ENCODE peak calls at places on chromosomes 12 and 14, in seven cellular contexts. X is PC-9, J is colonic mucosa, H is AG04449, Z is A549, P is coronary artery, R is left ventricle myocardium inferior. S is an unnamed sample.

GRCh38 chr14:92982941-92983340 is 60.0 kb downstream of the CHGA start:
- DNase-seq in X (no peak), J (no peak), H (no peak), Z (no peak), P (no peak), R (no peak), S (no peak)

GRCh38 chr12:130817804-130818203 is 21.2 kb downstream of the STX2 start:
- DNase-seq in X (no peak), J (no peak), H (no peak), Z (no peak), P (no peak), R (no peak), S (no peak)

GRCh38 chr14:71021347-71022014 is 114.2 kb downstream of the PCNX1 start:
- DNase-seq in X (peak), J (no peak), H (peak), Z (no peak), P (no peak), R (no peak), S (peak)

GRCh38 chr12:31117203-31118011 is 43.7 kb downstream of the DDX11 start:
- DNase-seq in X (no peak), J (peak), H (no peak), Z (peak), P (no peak), R (no peak), S (peak)

GRCh38 chr14:96423446-96424103 is 31.6 kb downstream of the AK7 start:
- DNase-seq in X (no peak), J (no peak), H (no peak), Z (no peak), P (no peak), R (no peak), S (no peak)

GRCh38 chr12:51890511-51891171 is 2.7 kb downstream of the ANKRD33 start:
- DNase-seq in X (no peak), J (no peak), H (no peak), Z (no peak), P (peak), R (no peak), S (no peak)

GRCh38 chr12:110345176-110345651 is 58.3 kb downstream of the ANAPC7 start:
- DNase-seq in X (peak), J (peak), H (no peak), Z (no peak), P (no peak), R (no peak), S (no peak)

GRCh38 chr14:70254476-70254961 is 65.8 kb upstream of the SLC8A3 start:
- DNase-seq in X (no peak), J (peak), H (no peak), Z (no peak), P (no peak), R (no peak), S (peak)

GRCh38 chr14:90741682-90741946 is 74.6 kb downstream of the TTC7B start:
- DNase-seq in X (no peak), J (no peak), H (no peak), Z (no peak), P (no peak), R (no peak), S (no peak)

GRCh38 chr12:123363385-123363742 is 1.3 kb downstream of the SBNO1 start:
- DNase-seq in X (no peak), J (no peak), H (no peak), Z (peak), P (no peak), R (no peak), S (peak)

GRCh38 chr12:15979096-15980091 is 68.3 kb downstream of the DERA start:
- DNase-seq in X (peak), J (peak), H (peak), Z (peak), P (no peak), R (no peak), S (peak)

GRCh38 chr12:51270067-51270846 is at the start of gene SMAGP:
- DNase-seq in X (peak), J (peak), H (no peak), Z (peak), P (no peak), R (peak), S (peak)

GRCh38 chr14:101620039-101620788 is 58.9 kb downstream of the DIO3 start:
- DNase-seq in X (no peak), J (no peak), H (no peak), Z (no peak), P (peak), R (no peak), S (no peak)

GRCh38 chr14:65003394-65003793 is 16.7 kb downstream of the FNTB start:
- DNase-seq in X (no peak), J (no peak), H (no peak), Z (no peak), P (no peak), R (no peak), S (no peak)

GRCh38 chr14:99986416-99986815 is 78.8 kb upstream of the EVL start:
- DNase-seq in X (no peak), J (no peak), H (peak), Z (no peak), P (no peak), R (no peak), S (no peak)

GRCh38 chr12:58548801-58549200 is 371.5 kb downstream of the LRIG3 start:
- DNase-seq in X (no peak), J (no peak), H (no peak), Z (no peak), P (no peak), R (no peak), S (no peak)

GRCh38 chr14:28709571-28710305 is 56.8 kb upstream of the FOXG1 start:
- DNase-seq in X (no peak), J (no peak), H (no peak), Z (no peak), P (no peak), R (no peak), S (no peak)

GRCh38 chr12:47950856-47951468 is 12.4 kb upstream of the TMEM106C start:
- DNase-seq in X (no peak), J (no peak), H (no peak), Z (no peak), P (peak), R (no peak), S (no peak)

GRCh38 chr14:104551851-104552737 is 27.5 kb upstream of the C14orf180 start:
- DNase-seq in X (no peak), J (no peak), H (no peak), Z (no peak), P (no peak), R (peak), S (no peak)

GRCh38 chr12:16189849-16190248 is 87.6 kb downstream of the SLC15A5 start:
- DNase-seq in X (no peak), J (no peak), H (no peak), Z (no peak), P (no peak), R (no peak), S (peak)

GRCh38 chr14:95507174-95507573 is 9.3 kb downstream of the SYNE3 start:
- DNase-seq in X (peak), J (peak), H (no peak), Z (no peak), P (peak), R (peak), S (peak)

GRCh38 chr14:105086833-105087307 is 21.6 kb upstream of the GPR132 start:
- DNase-seq in X (peak), J (peak), H (no peak), Z (peak), P (peak), R (peak), S (peak)

GRCh38 chr12:39441963-39442894 is 691 bp downstream of the KIF21A start:
- DNase-seq in X (peak), J (peak), H (no peak), Z (peak), P (peak), R (peak), S (no peak)

GRCh38 chr12:45409966-45410365 is 194.1 kb downstream of the ANO6 start:
- DNase-seq in X (no peak), J (no peak), H (peak), Z (no peak), P (no peak), R (no peak), S (no peak)

GRCh38 chr12:8038659-8039114 is 6.2 kb downstream of the FOXJ2 start:
- DNase-seq in X (no peak), J (peak), H (no peak), Z (no peak), P (peak), R (peak), S (peak)

GRCh38 chr12:121637231-121637914 is 11.0 kb downstream of the ORAI1 start:
- DNase-seq in X (no peak), J (peak), H (no peak), Z (no peak), P (no peak), R (no peak), S (no peak)

GRCh38 chr12:88300931-88301330 is 158.8 kb downstream of the TMTC3 start:
- DNase-seq in X (no peak), J (no peak), H (no peak), Z (no peak), P (no peak), R (no peak), S (no peak)

GRCh38 chr12:122790393-122791075 is 16.2 kb downstream of the CCDC62 start:
- DNase-seq in X (peak), J (no peak), H (no peak), Z (no peak), P (no peak), R (no peak), S (no peak)

GRCh38 chr12:27277846-27278260 is 33.8 kb downstream of the STK38L start:
- DNase-seq in X (no peak), J (peak), H (peak), Z (no peak), P (no peak), R (no peak), S (peak)

DNA sequence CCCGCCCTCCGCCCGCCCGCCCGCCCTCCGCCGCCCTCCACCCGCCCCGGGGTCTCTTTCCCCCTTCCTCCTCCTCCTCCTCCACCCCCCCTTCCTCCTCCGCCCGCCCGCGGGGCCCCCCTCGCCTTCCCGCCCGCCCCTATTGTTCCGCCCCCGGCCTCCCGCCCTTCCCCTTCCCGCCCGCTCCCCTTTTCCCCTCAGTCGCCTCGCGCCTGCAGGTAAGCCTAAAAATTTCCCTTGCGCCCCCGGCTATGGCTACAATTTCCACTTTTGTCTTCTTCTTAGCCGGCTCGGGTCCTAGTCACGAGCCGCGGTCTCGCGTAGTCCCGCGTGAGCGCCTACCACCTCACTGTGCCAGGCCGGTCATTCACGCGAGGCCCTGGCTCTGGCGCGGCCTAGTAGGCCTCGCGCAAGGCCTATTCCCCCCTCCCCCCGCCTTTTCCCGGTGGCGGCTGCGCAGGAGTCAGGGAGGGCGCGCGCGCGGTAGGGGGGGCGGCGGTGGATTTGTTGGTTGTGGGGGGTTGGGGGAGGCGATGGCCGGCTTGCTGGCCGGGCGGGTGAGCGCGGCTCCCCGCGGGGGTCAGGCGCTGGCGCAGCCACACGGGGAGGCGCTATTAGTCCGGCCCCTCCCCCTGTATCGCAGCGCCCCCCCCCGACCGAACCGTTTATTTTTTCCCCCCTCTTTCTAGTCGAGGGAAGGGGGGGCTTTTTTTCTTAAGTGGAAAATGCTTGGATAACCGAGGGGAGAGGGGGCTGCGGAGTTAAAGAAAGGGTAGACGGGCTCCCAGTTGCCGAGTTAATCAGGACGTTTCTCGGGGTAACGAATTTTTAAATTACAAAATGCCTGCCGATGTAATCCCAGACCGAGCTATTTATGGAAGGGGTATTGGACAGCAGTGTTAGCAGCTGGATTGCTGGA is 516 bp downstream of the PCBP2 start:
- DNase-seq in X (peak), J (peak), H (no peak), Z (peak), P (peak), R (peak), S (peak)
- TF ChIP-seq CTCF in X (peak), J (peak), H (no peak), Z (peak), P (no peak), R (peak), S (no peak)

DNA sequence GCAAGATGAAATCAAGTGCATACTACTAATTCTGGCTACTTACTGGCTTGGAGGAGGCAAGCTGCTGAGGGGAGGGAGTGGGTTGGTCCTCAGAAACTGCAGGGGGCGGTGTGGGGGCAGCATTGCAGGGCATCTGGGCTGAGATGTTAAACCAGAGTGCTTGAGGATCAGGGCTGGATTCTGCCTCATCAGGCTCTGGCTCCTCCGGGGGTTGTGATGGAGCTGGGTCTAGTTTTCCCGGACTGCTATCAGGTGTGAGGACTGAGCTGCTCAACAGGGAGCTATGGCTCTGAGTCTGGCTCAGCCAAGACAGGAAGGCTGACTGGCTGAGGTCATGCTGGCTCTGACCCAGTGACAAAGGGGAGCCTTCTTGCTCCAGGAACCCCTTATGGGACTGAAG is 28.6 kb downstream of the BAZ2A start:
- DNase-seq in X (no peak), J (peak), H (no peak), Z (peak), P (no peak), R (no peak), S (peak)
- TF ChIP-seq CTCF in X (peak), J (no peak), H (peak), Z (peak), P (no peak), R (no peak), S (peak)

GRCh38 chr12:38053655-38054464 is 262.7 kb upstream of the ALG10B start:
- DNase-seq in X (peak), J (peak), H (no peak), Z (peak), P (no peak), R (no peak), S (no peak)
- TF ChIP-seq CTCF in X (peak), J (peak), H (no peak), Z (peak), P (no peak), R (no peak), S (no peak)

DNA sequence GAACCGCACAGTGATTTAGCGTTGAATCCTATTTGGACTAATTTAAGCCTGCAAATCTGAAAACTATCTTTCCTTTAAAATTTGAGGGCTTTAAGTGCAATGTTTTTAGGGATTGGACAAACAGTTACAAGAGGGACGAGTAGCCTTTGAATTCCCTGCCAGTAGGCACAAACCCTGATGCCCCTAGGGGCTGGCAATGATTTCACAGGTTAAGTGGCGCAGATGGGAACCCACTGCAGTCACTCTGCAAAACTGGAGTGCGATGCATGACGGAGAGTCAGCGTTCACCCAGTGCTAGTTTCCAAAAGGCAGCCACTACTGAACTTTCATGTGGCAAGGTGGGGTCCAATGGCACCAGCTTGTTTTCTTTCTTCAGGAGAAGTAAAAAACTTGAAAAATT is 99.4 kb upstream of the FRMD6 start:
- DNase-seq in X (no peak), J (no peak), H (no peak), Z (no peak), P (no peak), R (no peak), S (no peak)
- TF ChIP-seq CTCF in X (no peak), J (no peak), H (no peak), Z (no peak), P (no peak), R (no peak), S (no peak)

S was measured in choroid plexus epithelial cell.